ENCODE peak calls at places on chromosome 21, in ten cellular contexts. V is GM23338, F is kidney, N is heart left ventricle, T is fibroblast of pulmonary artery, C is neural progenitor cell, I is suprapubic skin, L is tibial artery, E is WERI-Rb-1, B is mesendoderm. W is an unnamed sample.
A peak's percentile ranks its signal among the peaks of the same experiment; 100 is the strongest.

GRCh38 chr21:16074950-16075489 is 345.2 kb downstream of the USP25 start:
- DNase-seq in C (no peak), V (no peak), B (no peak), T (no peak), N (no peak), F (no peak), L (no peak), I (no peak), E (no peak), W (no peak)

GRCh38 chr21:35366348-35367085 is 317.4 kb upstream of the RUNX1 start:
- DNase-seq in C (no peak), N (peak; percentile 37), L (peak; percentile 37), V (no peak), E (no peak), T (peak; percentile 90), I (no peak), F (no peak), B (no peak), W (peak; percentile 25)

GRCh38 chr21:25934771-25935224 is 200.0 kb downstream of the GABPA start:
- DNase-seq in L (peak; percentile 87), E (no peak), T (peak; percentile 97), F (peak; percentile 75), N (peak; percentile 77), I (peak; percentile 85), C (no peak), V (no peak), B (peak; percentile 53), W (peak; percentile 96)

GRCh38 chr21:46061950-46062349 is 36.0 kb upstream of the COL6A2 start:
- DNase-seq in I (no peak), V (no peak), T (no peak), E (no peak), C (no peak), N (no peak), F (no peak), B (no peak), L (no peak), W (no peak)

GRCh38 chr21:34574581-34574980 is 40.3 kb downstream of the RCAN1 start:
- DNase-seq in F (no peak), V (no peak), L (no peak), N (no peak), I (no peak), E (no peak), T (no peak), B (no peak), C (no peak), W (no peak)

GRCh38 chr21:33374080-33374873 is 28.9 kb upstream of the IFNGR2 start:
- DNase-seq in V (peak; percentile 68), N (peak; percentile 54), F (no peak), L (no peak), T (peak; percentile 81), B (peak; percentile 48), I (peak; percentile 44), E (peak; percentile 55), C (peak; percentile 35), W (peak; percentile 68)

GRCh38 chr21:19810779-19811178 is 1187.4 kb upstream of the NCAM2 start:
- DNase-seq in T (peak; percentile 28), I (no peak), V (peak; percentile 15), C (no peak), B (peak; percentile 1), L (no peak), N (no peak), E (no peak), F (peak; percentile 26), W (no peak)

GRCh38 chr21:32481875-32482408 is 69.4 kb downstream of the EVA1C start:
- DNase-seq in L (no peak), B (no peak), N (no peak), E (no peak), F (peak; percentile 16), T (no peak), I (no peak), V (no peak), C (no peak), W (no peak)

DNA sequence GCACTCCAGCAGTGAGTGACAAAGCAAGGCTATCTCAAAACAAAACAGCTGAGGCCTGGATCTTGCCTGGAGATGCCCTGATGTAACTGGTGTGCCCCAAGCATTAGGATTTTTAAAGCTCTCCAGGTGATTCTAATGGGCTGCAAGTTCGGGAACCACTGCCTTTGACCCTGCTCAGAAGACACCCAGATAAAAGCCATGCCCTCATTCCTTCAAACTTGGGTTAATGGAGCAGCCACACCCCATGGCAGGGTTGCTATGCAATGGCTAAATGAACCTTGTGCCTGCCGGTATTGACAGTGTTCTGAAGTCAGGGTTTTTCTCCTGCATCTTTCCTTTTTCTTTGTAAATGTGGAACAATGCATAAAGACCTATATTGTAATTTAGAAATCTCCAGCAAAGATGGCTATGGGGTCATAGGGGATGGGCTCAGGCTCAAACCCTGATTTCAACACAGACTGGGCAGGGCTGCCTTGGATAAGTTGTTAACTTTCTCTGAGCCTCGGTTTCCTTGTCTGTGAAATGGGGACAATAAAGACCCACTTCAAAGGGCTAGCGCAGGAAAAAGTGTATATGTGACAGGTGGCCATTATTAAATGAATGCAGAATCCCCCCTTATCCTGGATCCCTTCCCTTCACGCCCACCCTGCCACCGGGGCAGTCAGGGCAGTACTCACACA is 453 bp downstream of the TFF3 start:
- DNase-seq in L (no peak), F (no peak), N (no peak), V (no peak), B (no peak), T (no peak), C (no peak), I (no peak), E (no peak), W (no peak)
- H3K4me3 ChIP-seq in L (no peak overlapping the region), F (no peak overlapping the region), N (no peak overlapping the region), V (no peak overlapping the region), B (no peak overlapping the region), T (no peak overlapping the region), C (no peak overlapping the region), I (no peak overlapping the region), E (no peak overlapping the region), W (no peak overlapping the region)

DNA sequence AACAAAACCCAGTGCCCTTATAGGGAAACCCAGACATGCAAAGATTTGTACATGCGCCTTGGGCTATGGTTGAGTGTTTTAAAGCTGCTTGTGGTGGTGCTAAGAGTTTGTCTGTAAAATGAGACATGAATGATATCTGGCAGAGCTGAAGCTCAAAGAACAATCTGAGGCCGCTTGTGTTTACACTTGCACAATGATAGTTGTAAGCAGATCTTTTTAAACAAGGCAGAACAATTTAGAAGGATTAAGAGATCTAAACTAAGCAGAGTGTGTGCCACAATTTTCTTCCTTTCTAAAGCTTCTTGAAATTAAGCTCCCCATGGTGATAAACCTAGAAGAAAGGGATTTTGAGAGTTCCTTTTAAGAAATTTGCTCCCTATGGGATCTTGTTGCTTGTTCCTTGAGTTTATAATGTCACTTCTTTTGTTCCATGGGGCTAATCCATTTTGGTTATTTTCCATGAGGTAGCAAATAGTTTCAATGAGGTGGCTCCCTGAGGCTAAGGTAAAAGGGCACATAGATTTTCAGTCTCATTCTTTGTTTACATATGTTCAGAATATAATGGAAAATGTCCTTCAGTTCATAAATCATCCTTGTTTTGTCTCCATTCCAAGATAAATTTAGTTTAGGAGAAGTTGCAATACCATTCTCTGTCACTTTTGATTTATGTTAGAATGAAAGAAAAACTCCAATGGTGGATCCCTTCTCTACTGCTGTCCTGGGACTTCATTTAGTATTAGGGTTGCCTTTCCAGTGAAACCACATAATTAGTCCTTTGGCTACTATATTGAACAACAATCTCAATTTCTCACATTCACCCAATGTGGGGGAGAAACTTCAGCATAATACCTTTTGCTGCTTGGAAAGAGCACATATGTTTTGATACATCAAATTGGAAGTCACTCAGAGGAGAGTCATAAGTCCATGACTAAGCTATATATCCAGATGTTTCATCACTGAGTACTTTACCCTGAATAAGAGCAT is 80.7 kb upstream of the ADAMTS5 start:
- DNase-seq in L (no peak), C (peak; percentile 48), B (no peak), T (peak; percentile 38), I (no peak), V (no peak), E (no peak), F (no peak), N (no peak), W (peak; percentile 38)
- H3K4me3 ChIP-seq in L (no peak overlapping the region), C (no peak overlapping the region), B (no peak overlapping the region), T (no peak overlapping the region), I (no peak overlapping the region), V (no peak overlapping the region), E (no peak overlapping the region), F (no peak overlapping the region), N (no peak overlapping the region), W (no peak overlapping the region)

DNA sequence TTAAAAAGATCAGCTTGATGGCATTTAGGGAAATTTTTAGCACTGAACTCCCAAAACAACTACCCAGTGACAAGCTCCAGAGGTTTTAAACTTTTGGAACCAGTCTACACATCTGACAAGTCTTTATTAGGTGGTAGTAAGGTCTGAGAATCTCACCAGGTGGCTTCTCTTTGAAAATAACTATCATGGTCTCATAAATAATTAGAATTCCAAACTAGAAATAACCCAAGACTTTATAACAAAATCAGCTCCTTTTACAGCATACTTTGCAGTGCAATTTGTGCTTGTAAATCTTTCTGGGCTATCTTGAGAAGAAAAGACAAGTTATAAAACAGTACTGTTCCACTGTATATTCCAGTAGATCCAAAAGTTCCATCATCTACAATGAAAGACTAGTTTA is 108.7 kb downstream of the LTN1 start:
- DNase-seq in B (no peak), L (no peak), I (no peak), T (no peak), N (no peak), E (no peak), F (no peak), C (no peak), V (no peak), W (no peak)
- H3K4me3 ChIP-seq in B (no peak overlapping the region), L (peak overlapping the region; percentile 56), I (peak overlapping the region; percentile 48), T (peak overlapping the region; percentile 63), N (no peak overlapping the region), E (no peak overlapping the region), F (peak overlapping the region; percentile 97), C (peak overlapping the region; percentile 54), V (peak overlapping the region; percentile 72), W (no peak overlapping the region)

GRCh38 chr21:36696640-36697472 is 2.1 kb upstream of the SIM2 start:
- DNase-seq in T (no peak), L (no peak), V (peak; percentile 61), C (peak; percentile 58), B (peak; percentile 26), F (peak; percentile 64), N (no peak), E (no peak), I (no peak), W (no peak)

GRCh38 chr21:36695283-36695634 is 3.7 kb upstream of the SIM2 start:
- DNase-seq in F (no peak), L (no peak), E (no peak), C (peak; percentile 8), T (no peak), N (no peak), B (no peak), I (no peak), V (no peak), W (no peak)

GRCh38 chr21:36696390-36696639 is 2.6 kb upstream of the SIM2 start:
- DNase-seq in F (no peak), T (no peak), L (no peak), I (no peak), N (no peak), C (peak; percentile 31), E (no peak), B (peak; percentile 20), V (peak; percentile 55), W (no peak)

GRCh38 chr21:36694593-36695282 is 4.2 kb upstream of the SIM2 start:
- DNase-seq in F (no peak), E (no peak), I (no peak), N (no peak), L (no peak), T (no peak), V (no peak), C (peak; percentile 24), B (peak; percentile 10), W (no peak)

DNA sequence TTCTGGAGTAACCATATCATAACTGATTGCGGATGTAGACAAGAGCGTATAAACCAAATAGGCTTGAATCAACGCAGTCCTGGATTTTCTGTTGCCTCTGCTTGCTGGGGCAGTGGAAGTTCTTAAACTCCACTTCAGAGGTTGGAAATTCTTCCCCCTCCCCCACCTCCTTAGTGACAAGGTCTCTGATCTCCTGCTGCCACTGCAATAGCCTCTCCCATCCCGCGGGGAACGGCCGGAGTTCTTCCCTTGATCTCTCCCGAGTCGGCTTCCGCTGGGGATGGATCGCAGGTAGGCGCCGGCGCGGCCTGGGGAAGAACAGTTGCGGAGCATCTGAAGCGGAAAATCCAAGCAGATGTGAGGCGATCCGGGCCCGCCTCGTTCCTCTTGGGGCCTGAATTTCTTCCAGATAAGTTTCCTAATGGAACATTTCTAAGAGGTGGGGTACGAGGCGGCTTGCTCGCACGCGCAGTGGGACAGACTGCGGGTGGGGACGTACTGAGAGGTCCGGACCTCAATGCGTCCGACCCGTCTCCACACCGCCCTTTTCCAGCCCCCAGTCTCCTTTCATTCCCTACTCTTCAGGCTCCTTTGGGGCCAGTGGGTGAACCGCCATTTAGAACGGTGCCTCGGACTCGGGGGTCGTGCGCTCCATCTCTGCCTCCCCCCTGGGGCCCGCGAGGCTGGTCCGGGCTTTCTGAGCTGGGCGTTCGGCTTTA is 3.1 kb upstream of the SIM2 start:
- DNase-seq in C (peak; percentile 74), T (no peak), V (peak; percentile 87), L (no peak), B (peak; percentile 75), E (peak; percentile 75), N (no peak), I (no peak), F (peak; percentile 72), W (no peak)
- H3K4me3 ChIP-seq in C (no peak overlapping the region), T (no peak overlapping the region), V (peak overlapping the region; percentile 59), L (no peak overlapping the region), B (no peak overlapping the region), E (no peak overlapping the region), N (no peak overlapping the region), I (no peak overlapping the region), F (no peak overlapping the region), W (no peak overlapping the region)